ENCODE peak calls at places on chromosome 16, in four cellular contexts. One of them, this sample, is unnamed. For H3K9me1, the result is how much of the 10 kb centered on the place peaks cover.

GRCh38 chr16:73996624-73997339 is 299.8 kb upstream of the PSMD7 start:
- DNase-seq in IMR-90: no peak
- DNase-seq in endothelial cell of umbilical vein: no peak
- DNase-seq in K562: no peak
- DNase-seq in this sample: no peak

GRCh38 chr16:3113765-3114479 is 1.5 kb downstream of the ZNF205 start:
- DNase-seq in IMR-90: peak
- DNase-seq in endothelial cell of umbilical vein: no peak
- DNase-seq in K562: peak
- DNase-seq in this sample: no peak

GRCh38 chr16:30095166-30096078 is 591 bp downstream of the YPEL3 start:
- DNase-seq in IMR-90: no peak
- DNase-seq in endothelial cell of umbilical vein: no peak
- DNase-seq in K562: no peak
- DNase-seq in this sample: no peak

GRCh38 chr16:28496844-28497243 is 2.4 kb downstream of the APOBR start:
- DNase-seq in IMR-90: no peak
- DNase-seq in endothelial cell of umbilical vein: no peak
- DNase-seq in K562: no peak
- DNase-seq in this sample: no peak

GRCh38 chr16:11297492-11298142 is 16.5 kb upstream of the PRM1 start:
- DNase-seq in IMR-90: peak
- DNase-seq in endothelial cell of umbilical vein: peak
- DNase-seq in K562: peak
- DNase-seq in this sample: no peak

GRCh38 chr16:68272501-68273209 is 8.3 kb downstream of the SLC7A6 start:
- DNase-seq in IMR-90: no peak
- DNase-seq in endothelial cell of umbilical vein: no peak
- DNase-seq in K562: no peak
- DNase-seq in this sample: no peak

GRCh38 chr16:69089091-69089912 is 16.2 kb upstream of the HAS3 start:
- DNase-seq in IMR-90: peak
- DNase-seq in endothelial cell of umbilical vein: peak
- DNase-seq in K562: peak
- DNase-seq in this sample: no peak

GRCh38 chr16:60771138-60771537 is 1265.1 kb downstream of the CDH8 start:
- DNase-seq in IMR-90: no peak
- DNase-seq in endothelial cell of umbilical vein: no peak
- DNase-seq in K562: no peak
- DNase-seq in this sample: no peak

GRCh38 chr16:86772231-86772510 is 193.8 kb downstream of the FOXL1 start:
- DNase-seq in IMR-90: peak
- DNase-seq in endothelial cell of umbilical vein: no peak
- DNase-seq in K562: no peak
- DNase-seq in this sample: no peak

GRCh38 chr16:87954826-87955225 is 3.6 kb downstream of the BANP start:
- DNase-seq in IMR-90: no peak
- DNase-seq in endothelial cell of umbilical vein: no peak
- DNase-seq in K562: no peak
- DNase-seq in this sample: no peak

GRCh38 chr16:85639529-85640253 is 26.6 kb downstream of the GSE1 start:
- DNase-seq in IMR-90: no peak
- DNase-seq in endothelial cell of umbilical vein: no peak
- DNase-seq in K562: no peak
- DNase-seq in this sample: no peak

DNA sequence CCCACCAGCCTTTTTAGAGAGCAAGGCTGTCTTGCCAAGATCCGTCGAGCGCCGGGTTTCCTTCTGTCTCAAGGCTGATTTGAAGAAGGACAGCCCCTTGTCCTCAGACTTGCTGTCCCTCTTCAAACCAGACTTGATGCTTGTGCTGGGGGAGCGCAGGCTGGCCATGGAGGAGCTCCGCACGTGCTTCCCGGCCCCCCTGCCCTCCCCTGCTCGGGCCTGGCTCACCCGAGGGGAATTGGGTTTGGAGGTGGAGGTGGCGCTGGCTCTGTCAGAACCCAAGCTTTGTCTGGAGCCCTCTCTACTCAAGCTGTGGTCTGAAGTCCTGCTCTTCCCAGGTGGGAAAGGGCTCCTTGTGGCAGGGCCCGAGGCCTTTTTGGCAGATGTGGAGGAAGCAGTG is 80.9 kb downstream of the USP31 start:
- DNase-seq in IMR-90: no peak
- DNase-seq in endothelial cell of umbilical vein: no peak
- DNase-seq in K562: no peak
- DNase-seq in this sample: no peak
- H3K9me1 ChIP-seq in IMR-90: under half
- H3K9me1 ChIP-seq in endothelial cell of umbilical vein: under half
- H3K9me1 ChIP-seq in K562: under half
- H3K9me1 ChIP-seq in this sample: under half

DNA sequence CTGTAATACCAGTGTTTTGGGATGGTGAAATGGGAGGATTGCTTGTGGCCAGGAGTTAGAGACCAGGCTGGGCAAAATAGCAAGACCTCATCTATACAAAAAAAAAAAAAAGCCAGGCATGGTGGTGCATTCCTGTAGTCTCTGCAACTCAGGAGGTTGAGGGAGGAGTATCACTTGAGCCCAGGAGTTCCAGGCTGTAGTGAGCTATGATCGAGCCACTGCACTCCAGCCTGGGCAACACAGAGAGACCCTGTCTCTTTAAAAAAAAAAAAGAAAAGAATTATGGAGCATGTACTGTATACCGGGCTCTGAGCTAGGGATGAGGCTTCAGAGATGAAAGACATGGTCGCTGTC is 120.7 kb downstream of the IRX3 start:
- DNase-seq in IMR-90: no peak
- DNase-seq in endothelial cell of umbilical vein: no peak
- DNase-seq in K562: no peak
- DNase-seq in this sample: no peak
- H3K4me2 ChIP-seq in IMR-90: no peak
- H3K4me2 ChIP-seq in endothelial cell of umbilical vein: no peak
- H3K4me2 ChIP-seq in K562: no peak
- H3K4me2 ChIP-seq in this sample: no peak

GRCh38 chr16:50879873-50880695 is 138.2 kb downstream of the CYLD start:
- DNase-seq in IMR-90: no peak
- DNase-seq in endothelial cell of umbilical vein: no peak
- DNase-seq in K562: no peak
- DNase-seq in this sample: no peak
- H3K9me1 ChIP-seq in IMR-90: under half
- H3K9me1 ChIP-seq in endothelial cell of umbilical vein: under half
- H3K9me1 ChIP-seq in K562: under half
- H3K9me1 ChIP-seq in this sample: under half

DNA sequence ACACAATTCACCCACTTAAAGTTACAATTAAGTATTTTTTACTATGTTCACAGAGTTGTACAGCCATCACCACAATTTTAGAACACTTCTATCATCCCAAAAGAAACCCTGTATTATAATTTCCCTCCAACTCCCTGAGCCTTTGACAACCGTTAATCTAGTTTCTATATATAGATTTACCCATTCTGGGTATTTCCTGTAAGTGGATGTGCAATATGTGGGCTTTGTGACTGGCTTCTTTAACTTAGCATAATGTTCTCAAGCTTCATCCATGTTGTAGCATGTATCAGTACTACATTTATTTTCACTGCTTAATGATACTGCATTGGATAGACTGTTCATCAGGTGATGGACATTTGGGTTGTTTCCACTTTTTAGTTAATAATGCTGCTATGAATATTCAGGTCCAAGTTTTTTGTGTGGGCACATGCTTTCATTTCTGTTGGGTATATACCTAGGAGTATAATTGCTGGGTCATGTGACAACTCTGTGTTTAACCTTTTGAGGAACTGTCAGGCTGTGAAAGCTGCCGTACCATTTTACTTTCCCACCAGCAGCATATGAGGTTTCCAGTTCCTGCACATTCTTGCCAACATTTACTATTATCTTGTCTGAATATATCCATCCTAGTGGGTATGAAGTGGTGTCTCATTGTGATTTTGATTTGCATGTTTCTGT is 16.3 kb downstream of the REXO5 start:
- DNase-seq in IMR-90: no peak
- DNase-seq in endothelial cell of umbilical vein: no peak
- DNase-seq in K562: no peak
- DNase-seq in this sample: no peak
- H3K4me2 ChIP-seq in IMR-90: no peak
- H3K4me2 ChIP-seq in endothelial cell of umbilical vein: no peak
- H3K4me2 ChIP-seq in K562: no peak
- H3K4me2 ChIP-seq in this sample: no peak

GRCh38 chr16:12818331-12818730 is 14.6 kb upstream of the CPPED1 start:
- DNase-seq in IMR-90: no peak
- DNase-seq in endothelial cell of umbilical vein: no peak
- DNase-seq in K562: no peak
- DNase-seq in this sample: no peak
- H3K9me1 ChIP-seq in IMR-90: under half
- H3K9me1 ChIP-seq in endothelial cell of umbilical vein: under half
- H3K9me1 ChIP-seq in K562: under half
- H3K9me1 ChIP-seq in this sample: under half

This sample was measured in keratinocyte.